ENCODE peak calls at places on chromosomes 6 and 20, in seven cellular contexts. Z is skeletal muscle cell, E is psoas muscle, V is GM23338, P is fibroblast of pulmonary artery, A is mammary epithelial cell, U is heart left ventricle. K is an unnamed sample.

GRCh38 chr6:32113386-32114352 is 4.5 kb upstream of the TNXB start:
- DNase-seq in E (peak; percentile 91), P (peak; percentile 98), V (peak; percentile 91), Z (peak; percentile 63), A (no peak), U (peak; percentile 91), K (no peak)

GRCh38 chr20:33313686-33314314 is 30.8 kb downstream of the BPIFB1 start:
- DNase-seq in V (no peak), P (no peak), A (no peak), E (no peak), U (no peak), Z (no peak), K (peak; percentile 52)

GRCh38 chr6:31293343-31293742 is 21.5 kb upstream of the HLA-C start:
- DNase-seq in E (no peak), P (peak; percentile 58), U (no peak), A (peak; percentile 20), Z (no peak), V (peak; percentile 74), K (no peak)

GRCh38 chr6:84549912-84550311 is 214.5 kb downstream of the TBX18 start:
- DNase-seq in P (no peak), U (no peak), E (no peak), V (peak; percentile 57), A (no peak), Z (no peak), K (no peak)

GRCh38 chr20:23659989-23660837 is 22.5 kb upstream of the CST3 start:
- DNase-seq in E (no peak), V (no peak), A (no peak), P (peak; percentile 57), U (peak; percentile 62), Z (peak; percentile 28), K (no peak)

GRCh38 chr6:40735126-40735920 is 148.2 kb upstream of the LRFN2 start:
- DNase-seq in E (no peak), P (no peak), U (no peak), V (no peak), A (no peak), Z (no peak), K (no peak)

GRCh38 chr6:160379464-160379863 is 31.3 kb downstream of the SLC22A3 start:
- DNase-seq in U (no peak), Z (no peak), V (no peak), P (peak; percentile 70), E (no peak), A (peak; percentile 71), K (no peak)

GRCh38 chr6:116314878-116315277 is 35.1 kb upstream of the TSPYL1 start:
- DNase-seq in Z (no peak), P (no peak), E (no peak), A (no peak), U (no peak), V (no peak), K (no peak)

GRCh38 chr20:14955396-14955795 is 618.0 kb upstream of the FLRT3 start:
- DNase-seq in V (no peak), Z (no peak), P (no peak), A (no peak), E (no peak), U (no peak), K (no peak)

GRCh38 chr6:168383062-168383854 is 57.7 kb upstream of the SMOC2 start:
- DNase-seq in P (no peak), E (no peak), V (no peak), Z (no peak), U (no peak), A (no peak), K (no peak)

GRCh38 chr6:144150673-144151009 is 324 bp downstream of the STX11 start:
- DNase-seq in Z (no peak), A (peak; percentile 14), P (peak; percentile 18), U (peak; percentile 42), V (peak; percentile 83), E (no peak), K (peak; percentile 56)

GRCh38 chr6:26006086-26006939 is 43.7 kb downstream of the TRIM38 start:
- DNase-seq in A (no peak), P (no peak), Z (no peak), V (no peak), U (no peak), E (no peak), K (no peak)

GRCh38 chr6:117555882-117556498 is 46.3 kb downstream of the GOPC start:
- DNase-seq in P (peak; percentile 61), V (peak; percentile 40), E (no peak), U (no peak), A (peak; percentile 32), Z (no peak), K (peak; percentile 45)

GRCh38 chr6:37705239-37706051 is 7.8 kb upstream of the MDGA1 start:
- DNase-seq in P (peak; percentile 79), V (peak; percentile 96), Z (peak; percentile 57), U (peak; percentile 88), A (peak; percentile 17), E (peak; percentile 88), K (no peak)

GRCh38 chr20:51612896-51613295 is 70.4 kb upstream of the NFATC2 start:
- DNase-seq in E (no peak), U (no peak), Z (no peak), P (no peak), A (no peak), V (no peak), K (no peak)

GRCh38 chr20:57810511-57811372 is 100.9 kb upstream of the PMEPA1 start:
- DNase-seq in A (peak; percentile 73), E (no peak), V (peak; percentile 11), P (no peak), Z (no peak), U (no peak), K (no peak)

GRCh38 chr6:157981132-157981394 is 600 bp upstream of the SYNJ2 start:
- DNase-seq in Z (no peak), U (no peak), P (no peak), E (no peak), V (peak; percentile 45), A (no peak), K (no peak)

GRCh38 chr6:97059473-97059872 is 134.9 kb downstream of the KLHL32 start:
- DNase-seq in A (peak; percentile 17), U (no peak), E (no peak), V (peak; percentile 55), P (peak; percentile 63), Z (peak; percentile 4), K (no peak)

GRCh38 chr6:53615633-53616449 is 49.7 kb downstream of the KLHL31 start:
- DNase-seq in V (peak; percentile 13), U (no peak), Z (peak; percentile 53), P (peak; percentile 48), A (peak; percentile 99), E (no peak), K (no peak)

DNA sequence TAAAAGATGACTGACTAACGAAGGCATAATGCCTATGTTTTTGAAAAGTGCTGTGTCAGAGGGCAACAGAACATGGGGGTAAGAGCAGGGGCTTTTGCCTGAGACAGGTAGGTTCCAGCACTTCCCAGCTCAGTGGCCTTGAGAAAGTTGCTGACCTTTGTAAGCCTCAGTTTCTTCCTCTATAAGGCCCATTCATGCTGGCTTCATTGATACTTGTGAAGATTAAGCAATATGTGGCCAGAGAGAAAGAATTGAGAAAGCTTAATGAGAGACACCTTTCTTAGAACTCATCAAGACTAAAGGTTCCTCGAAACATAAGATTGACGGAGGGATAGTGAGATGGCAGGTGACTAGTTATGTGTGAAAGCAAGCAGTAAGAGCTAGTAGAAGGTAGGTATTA is 21.6 kb upstream of the MEP1A start:
- DNase-seq in U (no peak), P (no peak), A (no peak), E (no peak), V (no peak), Z (no peak), K (no peak)
- H3K4me3 ChIP-seq in U (no peak overlapping the region), P (no peak overlapping the region), A (no peak overlapping the region), E (no peak overlapping the region), V (no peak overlapping the region), Z (no peak overlapping the region), K (no peak overlapping the region)

DNA sequence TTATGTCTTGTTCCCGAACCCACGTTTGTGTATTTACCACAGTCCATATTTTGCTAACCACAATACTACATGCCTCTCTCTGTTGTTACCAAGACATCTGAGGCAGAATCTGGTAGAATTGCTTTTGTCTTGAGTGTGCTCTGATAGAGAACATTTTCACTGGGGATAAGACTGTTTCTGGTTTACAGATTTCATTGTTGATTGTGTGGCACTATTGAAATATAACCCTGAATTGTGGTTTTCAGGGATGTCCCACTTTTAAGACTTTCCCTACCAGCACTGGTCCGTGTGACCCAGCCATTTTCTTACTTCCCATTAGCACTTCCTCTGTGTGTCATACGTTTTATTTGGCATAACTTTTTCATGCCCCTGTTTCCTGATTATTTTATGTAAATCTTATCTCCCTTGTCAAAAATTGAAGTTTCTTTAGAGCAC is 12.2 kb downstream of the NCOA7 start:
- DNase-seq in V (no peak), U (no peak), P (peak; percentile 58), A (no peak), Z (no peak), E (no peak), K (no peak)
- H3K4me3 ChIP-seq in V (no peak overlapping the region), U (no peak overlapping the region), P (no peak overlapping the region), A (no peak overlapping the region), Z (no peak overlapping the region), E (no peak overlapping the region), K (no peak overlapping the region)

GRCh38 chr6:6717008-6717763 is 128.7 kb downstream of the LY86 start:
- DNase-seq in Z (no peak), E (no peak), U (no peak), V (no peak), P (no peak), A (no peak), K (no peak)

GRCh38 chr6:6713660-6714446 is 125.3 kb downstream of the LY86 start:
- DNase-seq in P (no peak), V (no peak), E (no peak), A (no peak), U (no peak), Z (no peak), K (peak; percentile 45)

GRCh38 chr6:6714498-6715360 is 126.2 kb downstream of the LY86 start:
- DNase-seq in U (no peak), E (no peak), P (no peak), V (no peak), Z (no peak), A (no peak), K (no peak)

GRCh38 chr6:6712979-6713514 is 124.5 kb downstream of the LY86 start:
- DNase-seq in V (no peak), P (no peak), A (no peak), E (no peak), Z (no peak), U (no peak), K (peak; percentile 76)

GRCh38 chr6:6715465-6715864 is 126.9 kb downstream of the LY86 start:
- DNase-seq in A (no peak), V (no peak), P (no peak), E (no peak), Z (no peak), U (no peak), K (no peak)
- H3K4me3 ChIP-seq in A (no peak overlapping the region), V (no peak overlapping the region), P (no peak overlapping the region), E (no peak overlapping the region), Z (no peak overlapping the region), U (no peak overlapping the region), K (no peak overlapping the region)

DNA sequence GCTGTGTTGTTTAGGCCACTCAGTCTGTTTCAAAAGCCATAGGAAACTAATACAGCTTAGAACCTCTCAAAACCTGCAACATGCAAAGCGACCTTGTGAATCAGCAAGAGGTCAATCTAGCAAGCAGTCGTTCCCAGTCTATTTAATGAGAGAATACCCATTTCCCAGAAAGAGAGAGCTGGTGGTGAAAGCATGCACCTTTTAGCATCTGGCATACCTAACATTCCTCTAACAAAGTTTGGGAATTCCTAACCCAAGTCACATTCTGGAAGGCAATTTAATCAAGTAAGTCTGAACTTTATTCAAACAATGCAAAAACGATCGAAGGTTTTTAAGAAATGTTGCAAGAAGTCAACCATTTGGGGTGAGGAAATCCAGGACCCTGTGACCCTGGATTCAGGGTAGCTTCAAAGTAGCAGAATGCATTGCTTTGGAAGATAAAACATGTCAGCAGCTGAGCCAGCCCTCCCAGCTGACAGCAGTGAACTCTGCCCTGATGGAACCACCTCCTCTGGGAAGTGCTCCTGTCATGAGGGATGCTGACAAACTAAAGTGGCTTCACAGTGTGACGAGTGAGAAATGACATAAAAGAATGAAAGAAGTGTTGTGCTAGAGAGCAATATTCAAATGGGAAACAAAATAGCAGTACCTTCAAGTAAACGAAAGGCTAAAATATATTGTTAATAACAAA is 104.8 kb downstream of the GMDS start:
- DNase-seq in V (peak; percentile 84), U (no peak), A (no peak), Z (no peak), E (no peak), P (no peak), K (no peak)
- H3K4me3 ChIP-seq in V (no peak overlapping the region), U (no peak overlapping the region), A (no peak overlapping the region), Z (no peak overlapping the region), E (no peak overlapping the region), P (no peak overlapping the region), K (no peak overlapping the region)

K was measured in DND-41.